ENCODE peak calls at places on chromosomes 13 and 19, in ten cellular contexts. S, F, X, P, J, O, Q, V, D and B are unnamed samples.

GRCh38 chr13:110876592-110876991 is 38.3 kb downstream of the ANKRD10 start:
- DNase-seq in S (no peak), O (no peak), F (no peak), J (no peak), Q (no peak), D (no peak), V (no peak), P (no peak), X (no peak), B (no peak)

GRCh38 chr13:32538234-32538620 is 368 bp downstream of the N4BP2L2 start:
- DNase-seq in X (peak; percentile 62), J (peak; percentile 41), O (peak; percentile 53), V (peak; percentile 42), P (no peak), Q (peak; percentile 72), D (peak; percentile 52), S (peak; percentile 50), F (no peak), B (peak; percentile 43)

GRCh38 chr13:67353891-67354459 is 123.8 kb upstream of the PCDH9 start:
- DNase-seq in X (peak; percentile 27), O (no peak), S (peak; percentile 34), J (peak; percentile 0), Q (no peak), V (peak; percentile 19), F (no peak), P (no peak), D (peak; percentile 25), B (peak; percentile 23)

GRCh38 chr19:52527954-52528326 is 472 bp downstream of the ZNF808 start:
- DNase-seq in J (peak; percentile 1), Q (no peak), V (no peak), P (no peak), F (no peak), D (peak; percentile 5), S (peak; percentile 2), O (no peak), X (no peak), B (no peak)

GRCh38 chr19:28386080-28386869 is 826.7 kb downstream of the UQCRFS1 start:
- DNase-seq in J (no peak), V (no peak), Q (no peak), F (no peak), P (no peak), S (no peak), D (no peak), X (no peak), O (no peak), B (no peak)

GRCh38 chr19:54095136-54095858 is 5.3 kb downstream of the OSCAR start:
- DNase-seq in D (no peak), X (no peak), V (no peak), O (no peak), P (no peak), S (no peak), F (no peak), Q (no peak), J (no peak), B (no peak)

GRCh38 chr13:33262069-33262487 is 23.5 kb downstream of the STARD13 start:
- DNase-seq in Q (no peak), F (no peak), X (peak; percentile 70), J (no peak), O (no peak), D (no peak), P (no peak), S (peak; percentile 82), V (peak; percentile 76), B (no peak)

GRCh38 chr19:9877775-9878510 is 42.8 kb downstream of the PIN1 start:
- DNase-seq in F (no peak), P (no peak), S (peak; percentile 59), V (peak; percentile 43), Q (no peak), J (peak; percentile 37), O (no peak), D (peak; percentile 39), X (peak; percentile 70), B (peak; percentile 29)

GRCh38 chr19:56838930-56839664 is 1.4 kb downstream of the PEG3 start:
- DNase-seq in X (no peak), D (peak; percentile 97), J (peak; percentile 3), O (peak; percentile 88), Q (peak; percentile 98), V (peak; percentile 12), P (peak; percentile 99), S (peak; percentile 22), F (peak; percentile 99), B (peak; percentile 77)

GRCh38 chr19:5032101-5032967 is 63.4 kb downstream of the KDM4B start:
- DNase-seq in P (no peak), X (no peak), J (no peak), S (no peak), F (no peak), Q (no peak), V (no peak), O (no peak), D (no peak), B (peak; percentile 21)

GRCh38 chr13:32150794-32151193 is 119.2 kb downstream of the FRY start:
- DNase-seq in P (peak; percentile 39), V (peak; percentile 85), F (no peak), Q (peak; percentile 93), O (peak; percentile 32), J (peak; percentile 88), X (peak; percentile 54), S (peak; percentile 88), D (peak; percentile 91), B (peak; percentile 75)

GRCh38 chr19:51664997-51665396 is 18.4 kb upstream of the SIGLEC14 start:
- DNase-seq in F (no peak), Q (no peak), P (no peak), D (peak; percentile 29), J (no peak), V (no peak), X (no peak), O (no peak), S (no peak), B (no peak)

GRCh38 chr13:110557610-110558305 is 3.8 kb downstream of the RAB20 start:
- DNase-seq in P (no peak), S (no peak), X (no peak), O (peak; percentile 77), J (no peak), F (no peak), Q (no peak), D (no peak), V (no peak), B (no peak)

GRCh38 chr13:78326608-78327007 is 276.7 kb downstream of the POU4F1 start:
- DNase-seq in S (peak; percentile 35), F (no peak), O (no peak), V (peak; percentile 12), X (no peak), Q (no peak), D (no peak), P (no peak), J (no peak), B (peak; percentile 23)

GRCh38 chr13:112105244-112105681 is 38.3 kb downstream of the SOX1 start:
- DNase-seq in P (no peak), F (no peak), J (no peak), V (no peak), Q (no peak), D (no peak), O (no peak), S (no peak), X (no peak), B (no peak)

GRCh38 chr19:55156202-55157063 is 1.1 kb downstream of the TNNI3 start:
- DNase-seq in P (no peak), O (peak; percentile 56), D (peak; percentile 43), X (peak; percentile 44), S (peak; percentile 25), Q (no peak), J (no peak), V (no peak), F (no peak), B (peak; percentile 40)

GRCh38 chr13:114115191-114115671 is 17.2 kb downstream of the RASA3 start:
- DNase-seq in S (peak; percentile 92), D (peak; percentile 72), O (no peak), V (peak; percentile 89), F (no peak), J (peak; percentile 83), X (peak; percentile 94), P (peak; percentile 13), Q (peak; percentile 69), B (peak; percentile 84)

GRCh38 chr13:42477588-42478190 is 96.3 kb upstream of the TNFSF11 start:
- DNase-seq in F (no peak), P (no peak), O (no peak), V (no peak), X (no peak), Q (no peak), S (no peak), J (no peak), D (peak; percentile 43), B (no peak)

GRCh38 chr13:40993119-40993518 is 26.0 kb downstream of the ELF1 start:
- DNase-seq in S (no peak), X (no peak), D (peak; percentile 26), P (no peak), Q (no peak), O (no peak), V (peak; percentile 11), F (no peak), J (peak; percentile 30), B (no peak)

GRCh38 chr19:29872224-29872731 is 60.5 kb downstream of the CCNE1 start:
- DNase-seq in X (no peak), P (no peak), S (peak; percentile 31), D (peak; percentile 47), J (no peak), F (no peak), Q (no peak), O (no peak), V (peak; percentile 6), B (peak; percentile 28)
- H3K4me3 ChIP-seq in X (no peak overlapping the region), P (no peak overlapping the region), S (no peak overlapping the region), D (no peak overlapping the region), J (no peak overlapping the region), F (no peak overlapping the region), Q (no peak overlapping the region), O (no peak overlapping the region), V (no peak overlapping the region), B (no peak overlapping the region)

GRCh38 chr19:15161028-15161984 is 39.5 kb downstream of the NOTCH3 start:
- DNase-seq in Q (peak; percentile 68), S (peak; percentile 9), P (no peak), D (no peak), J (peak; percentile 46), X (peak; percentile 18), V (no peak), F (no peak), O (no peak), B (peak; percentile 36)
- TF ChIP-seq CTCF in Q (no peak), S (peak; percentile 25), P (peak; percentile 14), D (peak; percentile 36), J (peak; percentile 62), X (peak; percentile 27), V (no peak), F (no peak), O (no peak), B (peak; percentile 43)

DNA sequence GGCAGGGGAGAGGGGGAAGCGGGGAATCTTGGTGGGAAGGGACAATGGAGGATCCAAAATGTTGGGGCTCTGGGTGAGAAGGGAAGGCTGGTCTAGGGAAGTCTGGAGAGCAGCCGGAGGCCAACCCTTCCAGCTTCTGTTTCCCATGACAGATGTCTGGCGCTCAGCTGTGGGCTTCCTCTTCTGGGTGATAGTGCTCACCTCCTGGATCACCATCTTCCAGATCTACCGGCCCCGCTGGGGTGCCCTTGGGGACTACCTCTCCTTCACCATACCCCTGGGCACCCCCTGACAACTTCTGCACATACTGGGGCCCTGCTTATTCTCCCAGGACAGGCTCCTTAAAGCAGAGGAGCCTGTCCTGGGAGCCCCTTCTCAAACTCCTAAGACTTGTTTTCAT is 1.1 kb downstream of the PSENEN start:
- DNase-seq in D (no peak), P (no peak), O (no peak), X (no peak), V (no peak), F (no peak), J (no peak), S (no peak), Q (no peak), B (no peak)
- H3K4me3 ChIP-seq in D (peak overlapping the region; percentile 76), P (no peak overlapping the region), O (no peak overlapping the region), X (no peak overlapping the region), V (peak overlapping the region; percentile 91), F (peak overlapping the region; percentile 91), J (peak overlapping the region; percentile 66), S (no peak overlapping the region), Q (peak overlapping the region; percentile 96), B (peak overlapping the region; percentile 92)

GRCh38 chr13:29589967-29590366 is 5.5 kb downstream of the SLC7A1 start:
- DNase-seq in D (no peak), V (no peak), F (no peak), P (no peak), S (no peak), J (no peak), Q (no peak), O (no peak), X (no peak), B (no peak)
- TF ChIP-seq CTCF in D (peak; percentile 14), V (no peak), F (no peak), P (no peak), S (peak; percentile 13), J (peak; percentile 12), Q (no peak), O (no peak), X (peak; percentile 9), B (no peak)